ENCODE peak calls at places on chromosomes 3 and 15, in six cellular contexts. S, G, M, K, H and B are unnamed samples.
A peak's percentile ranks its signal among the peaks of the same experiment; 100 is the strongest.

GRCh38 chr3:51681453-51681852 is 10.4 kb downstream of the TEX264 start:
- DNase-seq in G (peak; percentile 8), S (no peak), H (no peak), K (no peak), M (no peak), B (no peak)

GRCh38 chr3:38987456-38987855 is 64.3 kb downstream of the SCN11A start:
- DNase-seq in K (no peak), G (no peak), S (no peak), H (no peak), M (no peak), B (no peak)

GRCh38 chr3:197600796-197601565 is 45.2 kb upstream of the BDH1 start:
- DNase-seq in K (no peak), G (peak; percentile 14), H (no peak), S (peak; percentile 28), M (no peak), B (no peak)

GRCh38 chr15:55789066-55789660 is 46.2 kb upstream of the PRTG start:
- DNase-seq in H (no peak), G (no peak), S (no peak), M (peak; percentile 68), K (no peak), B (peak; percentile 69)

GRCh38 chr15:75182187-75183131 is 19.2 kb upstream of the C15orf39 start:
- DNase-seq in M (peak; percentile 56), G (peak; percentile 28), K (no peak), H (no peak), S (peak; percentile 14), B (no peak)

GRCh38 chr15:98970799-98971198 is 36.8 kb downstream of the PGPEP1L start:
- DNase-seq in K (no peak), H (no peak), G (no peak), M (no peak), S (no peak), B (no peak)

GRCh38 chr3:185082149-185082548 is 70.7 kb downstream of the C3orf70 start:
- DNase-seq in G (peak; percentile 26), K (no peak), S (peak; percentile 9), H (no peak), M (no peak), B (no peak)

GRCh38 chr3:123458255-123458654 is 9.4 kb upstream of the ADCY5 start:
- DNase-seq in M (no peak), K (no peak), G (no peak), S (no peak), H (no peak), B (no peak)

GRCh38 chr15:99704444-99704838 is 28.8 kb downstream of the LYSMD4 start:
- DNase-seq in S (peak; percentile 91), M (no peak), H (no peak), G (peak; percentile 90), K (peak; percentile 65), B (peak; percentile 94)

GRCh38 chr3:12148183-12148940 is 10.3 kb downstream of the TIMP4 start:
- DNase-seq in H (no peak), K (no peak), M (no peak), S (no peak), G (no peak), B (no peak)

GRCh38 chr3:4888913-4889846 is 90.1 kb upstream of the BHLHE40 start:
- DNase-seq in K (no peak), M (no peak), H (no peak), G (no peak), S (peak; percentile 24), B (no peak)

GRCh38 chr3:58151637-58152036 is 59.1 kb downstream of the DNASE1L3 start:
- DNase-seq in M (no peak), H (no peak), K (no peak), G (no peak), S (no peak), B (no peak)

GRCh38 chr3:158109804-158110657 is at the start of gene RSRC1:
- DNase-seq in M (peak; percentile 92), K (no peak), G (peak; percentile 89), H (no peak), S (peak; percentile 92), B (peak; percentile 96)

GRCh38 chr15:64527263-64527984 is 67.0 kb downstream of the ZNF609 start:
- DNase-seq in G (peak; percentile 90), H (no peak), S (peak; percentile 80), K (no peak), M (no peak), B (peak; percentile 53)

GRCh38 chr15:33467146-33467815 is 156.5 kb downstream of the RYR3 start:
- DNase-seq in K (no peak), G (no peak), S (no peak), M (no peak), H (no peak), B (no peak)

GRCh38 chr3:16513141-16514020 is at the start of gene RFTN1:
- DNase-seq in H (no peak), G (peak; percentile 70), K (peak; percentile 31), S (peak; percentile 81), M (peak; percentile 45), B (peak; percentile 61)

GRCh38 chr3:185693985-185694675 is 108.0 kb downstream of the SENP2 start:
- DNase-seq in K (no peak), G (peak; percentile 59), S (peak; percentile 48), M (no peak), H (no peak), B (no peak)

GRCh38 chr3:31648286-31648968 is 115.7 kb downstream of the STT3B start:
- DNase-seq in S (no peak), H (no peak), M (no peak), K (no peak), G (no peak), B (no peak)

GRCh38 chr3:4825572-4826236 is 153.5 kb upstream of the BHLHE40 start:
- DNase-seq in H (no peak), S (no peak), K (no peak), M (no peak), G (no peak), B (peak; percentile 62)

GRCh38 chr3:13607821-13608620 is 59.1 kb downstream of the FBLN2 start:
- DNase-seq in S (no peak), K (no peak), G (no peak), H (no peak), M (no peak), B (no peak)

GRCh38 chr3:27593173-27593572 is 109.0 kb upstream of the SLC4A7 start:
- DNase-seq in M (no peak), K (no peak), S (no peak), H (no peak), G (no peak), B (no peak)

GRCh38 chr3:27591321-27591711 is 107.1 kb upstream of the SLC4A7 start:
- DNase-seq in S (no peak), G (peak; percentile 20), H (no peak), K (no peak), M (no peak), B (no peak)

GRCh38 chr3:27589795-27590194 is 105.6 kb upstream of the SLC4A7 start:
- DNase-seq in H (no peak), K (no peak), M (no peak), S (no peak), G (peak; percentile 65), B (peak; percentile 84)

GRCh38 chr3:27590437-27591320 is 106.5 kb upstream of the SLC4A7 start:
- DNase-seq in S (peak; percentile 26), G (peak; percentile 32), K (no peak), M (no peak), H (no peak), B (no peak)

DNA sequence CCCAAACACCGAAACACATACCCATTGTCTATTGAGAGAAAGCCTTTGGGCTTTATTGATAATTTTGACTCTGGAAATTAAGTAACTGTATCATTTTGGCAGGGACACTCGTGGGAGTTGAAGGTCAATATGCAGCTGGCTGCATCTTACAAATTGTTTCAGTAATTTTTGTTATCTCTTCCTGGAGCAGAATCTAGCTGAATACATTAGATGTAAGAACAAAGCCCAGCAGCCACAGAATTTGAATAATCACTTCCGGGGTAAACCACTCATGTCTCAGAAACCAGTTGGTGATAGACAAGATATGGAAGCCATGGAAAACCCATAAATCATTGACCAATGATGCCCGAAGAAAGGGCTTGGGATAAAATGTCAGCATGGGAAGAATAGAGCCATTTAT is 107.6 kb upstream of the SLC4A7 start:
- DNase-seq in S (no peak), H (no peak), G (no peak), M (no peak), K (no peak), B (no peak)
- H3K27ac ChIP-seq in S (no peak overlapping the region), H (no peak overlapping the region), G (no peak overlapping the region), M (no peak overlapping the region), K (no peak overlapping the region), B (no peak overlapping the region)

GRCh38 chr3:124774841-124775402 is 44.7 kb downstream of the UMPS start:
- DNase-seq in H (no peak), K (no peak), G (no peak), S (no peak), M (no peak), B (no peak)
- H4K8ac ChIP-seq in H (peak overlapping the region; percentile 43), K (no peak overlapping the region), G (peak overlapping the region; percentile 52), S (peak overlapping the region; percentile 78), M (peak overlapping the region; percentile 4), B (no peak overlapping the region)

GRCh38 chr3:188369526-188369925 is 215.6 kb downstream of the LPP start:
- DNase-seq in K (no peak), S (no peak), M (no peak), G (no peak), H (no peak), B (no peak)
- H3K27ac ChIP-seq in K (no peak overlapping the region), S (no peak overlapping the region), M (no peak overlapping the region), G (no peak overlapping the region), H (no peak overlapping the region), B (no peak overlapping the region)

DNA sequence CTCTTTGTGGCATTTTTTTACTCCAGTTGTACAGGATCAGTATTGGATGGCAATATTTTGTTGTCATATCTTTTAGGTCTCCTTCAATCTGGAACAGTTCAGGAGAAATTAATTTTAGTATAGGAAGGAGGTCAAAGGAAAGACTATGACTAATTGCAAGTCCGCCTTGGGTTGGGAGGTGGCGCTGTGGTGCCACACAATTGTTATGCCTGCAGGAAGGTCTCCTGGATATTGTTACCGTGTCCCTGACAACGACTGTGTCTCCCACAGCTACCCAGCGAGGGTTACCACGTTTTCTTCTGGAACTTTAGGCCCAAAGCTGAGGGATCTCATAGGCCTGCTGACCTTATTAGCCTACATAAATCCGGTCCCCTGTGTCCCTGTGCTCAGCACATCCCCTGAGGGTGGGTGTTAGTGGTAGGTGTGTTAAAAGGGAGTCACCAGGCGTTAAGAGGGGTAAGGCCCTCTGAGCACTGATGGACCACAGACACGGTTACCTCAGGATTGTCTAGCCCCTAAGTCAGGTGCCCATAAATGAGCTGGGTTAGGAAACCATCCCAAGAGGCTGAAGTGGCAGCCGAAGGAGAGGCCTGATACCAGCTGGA is 31.5 kb downstream of the KCNAB1 start:
- DNase-seq in G (peak; percentile 69), K (peak; percentile 61), M (peak; percentile 80), S (peak; percentile 68), H (peak; percentile 63), B (peak; percentile 87)
- H4K8ac ChIP-seq in G (no peak overlapping the region), K (no peak overlapping the region), M (no peak overlapping the region), S (no peak overlapping the region), H (peak overlapping the region; percentile 45), B (no peak overlapping the region)

DNA sequence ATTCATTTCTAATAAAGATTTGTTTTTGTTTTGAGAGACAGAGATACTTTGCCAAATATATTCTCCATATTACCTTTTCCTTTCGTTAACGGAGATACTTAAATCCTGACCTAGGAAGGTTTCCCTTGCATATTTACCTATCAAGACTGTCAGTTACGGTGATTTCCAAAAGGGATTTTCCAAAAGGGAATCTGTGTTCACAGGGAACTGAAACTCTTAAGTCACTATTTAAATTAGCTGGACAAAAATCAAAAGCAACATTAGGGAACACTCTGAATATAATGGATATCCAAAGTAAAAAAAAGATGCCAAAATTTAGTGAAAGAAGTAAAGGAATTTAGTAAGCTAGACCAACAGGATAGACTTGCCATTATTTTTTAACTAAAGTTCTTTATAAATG is 576 bp downstream of the LRRFIP2 start:
- DNase-seq in H (no peak), K (no peak), S (no peak), G (no peak), M (no peak), B (no peak)
- H3K27ac ChIP-seq in H (no peak overlapping the region), K (no peak overlapping the region), S (no peak overlapping the region), G (no peak overlapping the region), M (no peak overlapping the region), B (no peak overlapping the region)